ENCODE peak calls at places on chromosome 5, in six cellular contexts. One of them, this sample, is unnamed.

GRCh38 chr5:23825196-23825595 is 317.8 kb downstream of the PRDM9 start:
- DNase-seq in HepG2: no peak
- DNase-seq in adrenal gland: no peak
- DNase-seq in K562: no peak
- DNase-seq in testis: no peak
- DNase-seq in sigmoid colon: no peak
- DNase-seq in this sample: no peak

GRCh38 chr5:80554646-80555045 is 15.4 kb downstream of the ANKRD34B start:
- DNase-seq in HepG2: no peak
- DNase-seq in adrenal gland: no peak
- DNase-seq in K562: no peak
- DNase-seq in testis: no peak
- DNase-seq in sigmoid colon: no peak
- DNase-seq in this sample: no peak

GRCh38 chr5:170769236-170769635 is 14.3 kb upstream of the GABRP start:
- DNase-seq in HepG2: no peak
- DNase-seq in adrenal gland: no peak
- DNase-seq in K562: no peak
- DNase-seq in testis: no peak
- DNase-seq in sigmoid colon: no peak
- DNase-seq in this sample: no peak

GRCh38 chr5:143041461-143041860 is 271.3 kb downstream of the ARHGAP26 start:
- DNase-seq in HepG2: no peak
- DNase-seq in adrenal gland: no peak
- DNase-seq in K562: no peak
- DNase-seq in testis: no peak
- DNase-seq in sigmoid colon: no peak
- DNase-seq in this sample: no peak

GRCh38 chr5:132321109-132321721 is 27.0 kb downstream of the SLC22A4 start:
- DNase-seq in HepG2: peak
- DNase-seq in adrenal gland: no peak
- DNase-seq in K562: no peak
- DNase-seq in testis: no peak
- DNase-seq in sigmoid colon: no peak
- DNase-seq in this sample: no peak

GRCh38 chr5:80654054-80654390 is 430 bp upstream of the MSH3 start:
- DNase-seq in HepG2: peak
- DNase-seq in adrenal gland: no peak
- DNase-seq in K562: peak
- DNase-seq in testis: no peak
- DNase-seq in sigmoid colon: no peak
- DNase-seq in this sample: no peak

GRCh38 chr5:6504677-6505414 is 56.2 kb downstream of the UBE2QL1 start:
- DNase-seq in HepG2: no peak
- DNase-seq in adrenal gland: no peak
- DNase-seq in K562: no peak
- DNase-seq in testis: no peak
- DNase-seq in sigmoid colon: no peak
- DNase-seq in this sample: no peak

GRCh38 chr5:38807570-38808461 is 38.0 kb upstream of the OSMR start:
- DNase-seq in HepG2: no peak
- DNase-seq in adrenal gland: no peak
- DNase-seq in K562: no peak
- DNase-seq in testis: no peak
- DNase-seq in sigmoid colon: no peak
- DNase-seq in this sample: no peak

GRCh38 chr5:177553671-177554429 is 513 bp downstream of the FAM193B start:
- DNase-seq in HepG2: no peak
- DNase-seq in adrenal gland: peak
- DNase-seq in K562: peak
- DNase-seq in testis: no peak
- DNase-seq in sigmoid colon: peak
- DNase-seq in this sample: no peak

GRCh38 chr5:126189862-126190261 is 233.3 kb upstream of the GRAMD2B start:
- DNase-seq in HepG2: no peak
- DNase-seq in adrenal gland: no peak
- DNase-seq in K562: no peak
- DNase-seq in testis: no peak
- DNase-seq in sigmoid colon: no peak
- DNase-seq in this sample: no peak

GRCh38 chr5:14685757-14686156 is 21.2 kb downstream of the OTULIN start:
- DNase-seq in HepG2: peak
- DNase-seq in adrenal gland: no peak
- DNase-seq in K562: no peak
- DNase-seq in testis: peak
- DNase-seq in sigmoid colon: no peak
- DNase-seq in this sample: no peak

GRCh38 chr5:56520951-56521350 is 287.8 kb upstream of the ANKRD55 start:
- DNase-seq in HepG2: no peak
- DNase-seq in adrenal gland: no peak
- DNase-seq in K562: no peak
- DNase-seq in testis: no peak
- DNase-seq in sigmoid colon: no peak
- DNase-seq in this sample: peak

GRCh38 chr5:154273028-154273617 is 82.6 kb downstream of the GALNT10 start:
- DNase-seq in HepG2: no peak
- DNase-seq in adrenal gland: peak
- DNase-seq in K562: peak
- DNase-seq in testis: peak
- DNase-seq in sigmoid colon: peak
- DNase-seq in this sample: peak

GRCh38 chr5:173625686-173626500 is 9.4 kb upstream of the BOD1 start:
- DNase-seq in HepG2: no peak
- DNase-seq in adrenal gland: no peak
- DNase-seq in K562: no peak
- DNase-seq in testis: no peak
- DNase-seq in sigmoid colon: no peak
- DNase-seq in this sample: no peak

GRCh38 chr5:1765141-1765879 is 34.3 kb downstream of the MRPL36 start:
- DNase-seq in HepG2: no peak
- DNase-seq in adrenal gland: no peak
- DNase-seq in K562: no peak
- DNase-seq in testis: no peak
- DNase-seq in sigmoid colon: peak
- DNase-seq in this sample: no peak

GRCh38 chr5:891837-892389 is 688 bp downstream of the BRD9 start:
- DNase-seq in HepG2: no peak
- DNase-seq in adrenal gland: peak
- DNase-seq in K562: no peak
- DNase-seq in testis: peak
- DNase-seq in sigmoid colon: no peak
- DNase-seq in this sample: no peak

GRCh38 chr5:51621156-51621555 is 237.9 kb downstream of the ISL1 start:
- DNase-seq in HepG2: no peak
- DNase-seq in adrenal gland: no peak
- DNase-seq in K562: no peak
- DNase-seq in testis: no peak
- DNase-seq in sigmoid colon: no peak
- DNase-seq in this sample: no peak

GRCh38 chr5:176364765-176365662 is at the start of gene ARL10:
- DNase-seq in HepG2: no peak
- DNase-seq in adrenal gland: no peak
- DNase-seq in K562: no peak
- DNase-seq in testis: peak
- DNase-seq in sigmoid colon: no peak
- DNase-seq in this sample: no peak

GRCh38 chr5:76472338-76473336 is 69.6 kb downstream of the IQGAP2 start:
- DNase-seq in HepG2: peak
- DNase-seq in adrenal gland: no peak
- DNase-seq in K562: no peak
- DNase-seq in testis: no peak
- DNase-seq in sigmoid colon: no peak
- DNase-seq in this sample: no peak

GRCh38 chr5:163460562-163461176 is at the start of gene HMMR:
- DNase-seq in HepG2: peak
- DNase-seq in adrenal gland: no peak
- DNase-seq in K562: no peak
- DNase-seq in testis: peak
- DNase-seq in sigmoid colon: no peak
- DNase-seq in this sample: no peak

DNA sequence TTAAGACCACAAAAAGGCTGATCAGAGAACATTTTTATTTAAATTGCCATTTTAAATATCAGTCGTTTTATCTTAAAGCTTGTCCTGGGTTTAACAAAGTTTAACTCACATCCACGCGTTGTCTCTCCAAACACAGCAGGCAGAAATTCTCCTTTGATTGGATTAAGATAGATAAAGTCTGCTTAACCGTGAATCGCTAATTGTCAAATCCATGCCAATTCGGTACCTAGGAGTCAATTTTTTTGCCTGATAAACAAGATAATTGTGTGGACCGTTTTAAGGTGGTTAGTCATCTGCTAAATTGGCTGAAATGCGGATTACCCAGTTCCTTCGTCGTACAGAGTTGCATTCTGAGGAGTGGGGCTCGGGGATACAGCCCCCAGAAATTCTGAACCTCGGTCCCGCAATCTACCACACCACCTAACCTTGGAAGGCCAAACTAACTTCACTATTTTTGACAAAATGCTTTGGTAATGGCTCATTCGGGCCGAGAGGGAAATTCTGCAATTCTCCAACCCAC is 645 bp upstream of the BTF3 start:
- DNase-seq in HepG2: no peak
- DNase-seq in adrenal gland: no peak
- DNase-seq in K562: no peak
- DNase-seq in testis: no peak
- DNase-seq in sigmoid colon: no peak
- DNase-seq in this sample: no peak
- TF ChIP-seq POLR2A in HepG2: no peak
- TF ChIP-seq POLR2A in adrenal gland: no peak
- TF ChIP-seq POLR2A in K562: no peak
- TF ChIP-seq POLR2A in testis: no peak
- TF ChIP-seq POLR2A in sigmoid colon: no peak
- TF ChIP-seq POLR2A in this sample: no peak

DNA sequence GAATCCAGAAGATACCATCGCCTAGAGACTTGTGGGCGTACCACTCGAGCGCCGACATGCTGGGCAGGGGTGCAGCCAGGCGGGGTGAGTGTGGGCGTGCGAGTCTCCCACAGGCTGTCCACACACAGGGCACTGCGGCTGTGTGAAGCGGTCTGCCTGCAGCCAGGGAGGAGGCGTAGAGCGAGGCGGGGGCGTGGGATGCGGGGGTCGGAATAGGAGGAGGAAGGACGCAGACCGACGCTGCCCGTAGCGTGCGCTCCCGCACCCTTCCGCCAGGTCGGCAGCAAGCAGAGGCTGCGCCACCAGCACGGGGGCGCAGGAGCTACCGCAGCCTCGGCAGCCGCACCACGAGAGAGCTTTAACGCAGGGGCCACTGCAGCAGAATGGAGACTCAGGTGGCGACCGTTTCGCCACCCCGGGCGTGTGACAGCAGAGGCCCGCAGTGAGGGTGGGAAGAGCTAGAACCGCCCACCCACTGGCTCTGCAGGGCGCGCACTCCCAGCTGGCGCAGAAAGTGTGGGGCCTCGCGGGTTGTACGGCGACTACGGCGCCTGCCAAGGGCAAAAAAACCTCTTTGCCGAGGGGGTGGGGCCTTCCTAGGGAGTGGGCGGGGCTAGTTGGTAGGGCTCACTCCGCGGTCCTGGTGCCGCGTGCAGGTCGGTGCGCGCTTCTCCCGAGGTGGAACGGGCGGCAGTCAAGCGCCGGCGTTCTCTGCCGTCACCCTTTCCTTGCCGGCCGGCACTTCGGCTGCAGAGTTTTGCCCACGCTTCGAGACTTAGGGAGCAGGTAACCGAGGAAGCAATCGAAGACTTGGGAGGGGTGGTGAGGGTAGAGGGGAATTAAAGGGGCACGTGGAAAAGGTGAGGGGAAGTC is at the start of the genes MBLAC2 and POLR3G:
- DNase-seq in HepG2: peak
- DNase-seq in adrenal gland: peak
- DNase-seq in K562: peak
- DNase-seq in testis: peak
- DNase-seq in sigmoid colon: peak
- DNase-seq in this sample: peak
- H3K27ac ChIP-seq in HepG2: peak
- H3K27ac ChIP-seq in adrenal gland: no peak
- H3K27ac ChIP-seq in K562: peak
- H3K27ac ChIP-seq in testis: peak
- H3K27ac ChIP-seq in sigmoid colon: peak
- H3K27ac ChIP-seq in this sample: peak

GRCh38 chr5:127944125-127944524 is 139.4 kb upstream of the SLC12A2 start:
- DNase-seq in HepG2: no peak
- DNase-seq in adrenal gland: no peak
- DNase-seq in K562: no peak
- DNase-seq in testis: no peak
- DNase-seq in sigmoid colon: no peak
- DNase-seq in this sample: no peak
- TF ChIP-seq POLR2A in HepG2: no peak
- TF ChIP-seq POLR2A in adrenal gland: no peak
- TF ChIP-seq POLR2A in K562: no peak
- TF ChIP-seq POLR2A in testis: no peak
- TF ChIP-seq POLR2A in sigmoid colon: no peak
- TF ChIP-seq POLR2A in this sample: no peak

GRCh38 chr5:159547466-159548195 is 217.3 kb upstream of the IL12B start:
- DNase-seq in HepG2: no peak
- DNase-seq in adrenal gland: no peak
- DNase-seq in K562: no peak
- DNase-seq in testis: no peak
- DNase-seq in sigmoid colon: no peak
- DNase-seq in this sample: no peak
- H3K27ac ChIP-seq in HepG2: no peak
- H3K27ac ChIP-seq in adrenal gland: no peak
- H3K27ac ChIP-seq in K562: no peak
- H3K27ac ChIP-seq in testis: no peak
- H3K27ac ChIP-seq in sigmoid colon: no peak
- H3K27ac ChIP-seq in this sample: no peak

DNA sequence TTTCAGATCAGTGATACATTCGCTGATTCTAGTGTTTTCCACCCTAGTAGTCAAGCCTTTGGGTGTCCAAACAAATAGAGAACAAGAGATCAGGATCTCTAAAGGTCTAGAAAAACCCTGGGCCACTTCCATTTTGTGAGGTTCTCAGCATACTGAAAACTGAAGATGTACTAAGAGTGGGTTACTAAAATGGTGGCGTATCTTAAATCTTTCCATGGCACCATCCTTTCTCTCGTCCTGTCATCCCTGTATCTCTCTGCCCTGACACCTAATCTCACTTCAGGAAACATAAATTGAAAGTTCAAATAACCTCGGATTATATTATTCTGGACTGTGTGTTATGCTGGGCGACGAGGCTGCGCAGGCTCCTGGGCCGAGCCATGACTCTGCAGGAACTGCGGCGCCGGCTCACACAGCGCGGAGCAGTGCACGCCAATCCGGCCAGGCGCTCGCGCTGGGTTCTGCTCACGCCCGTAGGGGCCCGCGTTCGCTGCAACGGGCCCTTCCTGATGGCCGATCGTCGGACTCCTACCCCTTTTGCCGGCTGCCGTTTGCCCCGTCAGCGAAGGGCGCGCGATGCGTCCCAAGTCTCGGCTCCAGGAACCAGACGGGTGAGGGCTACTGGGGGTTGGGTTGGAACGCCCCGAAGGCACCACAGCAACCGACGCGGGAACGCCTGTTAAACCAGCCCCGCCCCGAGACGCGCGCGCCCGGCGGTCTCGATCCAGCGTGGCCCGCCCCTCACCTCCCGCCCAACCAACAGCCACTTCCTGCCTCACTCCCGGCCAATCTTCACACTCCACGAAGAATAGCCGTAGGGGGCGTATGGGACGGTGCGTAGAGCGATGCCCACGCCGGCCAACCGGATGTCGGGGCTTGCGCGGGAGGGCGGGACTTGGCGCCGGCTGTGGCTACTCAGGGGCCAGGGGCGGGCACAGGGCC is 503 bp upstream of the CANX start:
- DNase-seq in HepG2: peak
- DNase-seq in adrenal gland: peak
- DNase-seq in K562: peak
- DNase-seq in testis: peak
- DNase-seq in sigmoid colon: peak
- DNase-seq in this sample: peak
- TF ChIP-seq POLR2A in HepG2: peak
- TF ChIP-seq POLR2A in adrenal gland: peak
- TF ChIP-seq POLR2A in K562: peak
- TF ChIP-seq POLR2A in testis: no peak
- TF ChIP-seq POLR2A in sigmoid colon: peak
- TF ChIP-seq POLR2A in this sample: peak

This sample was measured in upper lobe of left lung.